ENCODE peak calls at places on chromosomes 6 and 20, in five cellular contexts. O is fibroblast of lung, T is breast epithelium, U is heart right ventricle, W is body of pancreas. R is an unnamed sample. For H3K4me1, the result is how much of the 10 kb centered on the place peaks cover.

GRCh38 chr20:59484228-59484627 is 120.1 kb upstream of the PHACTR3 start:
- DNase-seq in O (no peak), T (no peak), U (no peak), W (no peak), R (no peak)

GRCh38 chr20:61896058-61896961 is 169.4 kb downstream of the TAF4 start:
- DNase-seq in O (peak), T (no peak), U (no peak), W (peak), R (peak)

GRCh38 chr6:148508401-148509151 is 165.9 kb downstream of the SASH1 start:
- DNase-seq in O (peak), T (no peak), U (no peak), W (no peak), R (no peak)

GRCh38 chr20:56630086-56630493 is 984 bp downstream of the TFAP2C start:
- DNase-seq in O (no peak), T (peak), U (no peak), W (peak), R (peak)

GRCh38 chr6:35443341-35444030 is 8.7 kb upstream of the FANCE start:
- DNase-seq in O (no peak), T (no peak), U (no peak), W (no peak), R (no peak)

GRCh38 chr20:57901526-57901925 is 191.7 kb upstream of the PMEPA1 start:
- DNase-seq in O (no peak), T (no peak), U (no peak), W (no peak), R (no peak)

GRCh38 chr6:79301290-79301689 is 66.8 kb upstream of the HMGN3 start:
- DNase-seq in O (no peak), T (no peak), U (no peak), W (no peak), R (no peak)

GRCh38 chr6:132768051-132768517 is 10.4 kb upstream of the VNN2 start:
- DNase-seq in O (peak), T (no peak), U (peak), W (peak), R (peak)

GRCh38 chr6:119727504-119728219 is 378.1 kb upstream of the MAN1A1 start:
- DNase-seq in O (no peak), T (no peak), U (no peak), W (peak), R (no peak)

GRCh38 chr20:63973636-63974401 is 4.1 kb upstream of the ZNF512B start:
- DNase-seq in O (peak), T (peak), U (peak), W (peak), R (peak)

GRCh38 chr20:2820896-2821869 is 5.0 kb downstream of the TMEM239 start:
- DNase-seq in O (no peak), T (no peak), U (no peak), W (no peak), R (no peak)

GRCh38 chr6:84362180-84362821 is 134.9 kb upstream of the CEP162 start:
- DNase-seq in O (no peak), T (no peak), U (no peak), W (no peak), R (no peak)

GRCh38 chr6:166459906-166460305 is 77.2 kb upstream of the MPC1 start:
- DNase-seq in O (no peak), T (no peak), U (no peak), W (no peak), R (no peak)

GRCh38 chr6:16092990-16093389 is 35.9 kb upstream of the MYLIP start:
- DNase-seq in O (no peak), T (no peak), U (no peak), W (no peak), R (no peak)

GRCh38 chr20:47038581-47039560 is 144.2 kb downstream of the EYA2 start:
- DNase-seq in O (peak), T (no peak), U (no peak), W (no peak), R (peak)

GRCh38 chr6:92701425-92702096 is 717.8 kb downstream of the EPHA7 start:
- DNase-seq in O (no peak), T (no peak), U (no peak), W (no peak), R (no peak)

GRCh38 chr6:6556738-6557503 is 31.6 kb upstream of the LY86 start:
- DNase-seq in O (peak), T (no peak), U (peak), W (peak), R (peak)

GRCh38 chr6:10720229-10720959 is 2.5 kb upstream of the TMEM14C start:
- DNase-seq in O (peak), T (no peak), U (peak), W (peak), R (peak)

GRCh38 chr6:5425797-5426196 is 164.5 kb downstream of the FARS2 start:
- DNase-seq in O (no peak), T (no peak), U (no peak), W (no peak), R (no peak)

GRCh38 chr20:3814928-3815495 is 5.3 kb upstream of the AP5S1 start:
- DNase-seq in O (no peak), T (no peak), U (no peak), W (no peak), R (no peak)

GRCh38 chr6:122730775-122731386 is 48.6 kb upstream of the FABP7 start:
- DNase-seq in O (peak), T (no peak), U (no peak), W (peak), R (no peak)

GRCh38 chr6:16311763-16312162 is 73.4 kb downstream of the GMPR start:
- DNase-seq in O (no peak), T (no peak), U (no peak), W (no peak), R (no peak)

GRCh38 chr6:33977606-33978438 is 168.1 kb downstream of the GRM4 start:
- DNase-seq in O (no peak), T (peak), U (no peak), W (no peak), R (no peak)

GRCh38 chr6:2765896-2766766 is 938 bp downstream of the WRNIP1 start:
- DNase-seq in O (peak), T (no peak), U (peak), W (peak), R (peak)

GRCh38 chr20:38032585-38033329 is 499 bp downstream of the TTI1 start:
- DNase-seq in O (no peak), T (no peak), U (no peak), W (peak), R (no peak)

GRCh38 chr6:128112494-128112893 is 211.6 kb upstream of the THEMIS start:
- DNase-seq in O (peak), T (no peak), U (no peak), W (no peak), R (no peak)

GRCh38 chr6:151056230-151056907 is 183.4 kb upstream of the AKAP12 start:
- DNase-seq in O (no peak), T (no peak), U (no peak), W (no peak), R (no peak)

GRCh38 chr6:144543006-144543871 is 258.1 kb downstream of the UTRN start:
- DNase-seq in O (peak), T (no peak), U (no peak), W (no peak), R (no peak)

GRCh38 chr6:27757307-27757706 is 154.9 kb downstream of the OR2B2 start:
- DNase-seq in O (peak), T (no peak), U (no peak), W (no peak), R (peak)

GRCh38 chr6:155177369-155177961 is 86.3 kb upstream of the CLDN20 start:
- DNase-seq in O (peak), T (no peak), U (peak), W (peak), R (no peak)

GRCh38 chr6:160360955-160361354 is 12.8 kb downstream of the SLC22A3 start:
- DNase-seq in O (no peak), T (no peak), U (no peak), W (no peak), R (no peak)

GRCh38 chr6:84597238-84597875 is 167.0 kb downstream of the TBX18 start:
- DNase-seq in O (peak), T (no peak), U (no peak), W (no peak), R (no peak)

GRCh38 chr20:13703265-13703664 is 64.5 kb upstream of the TASP1 start:
- DNase-seq in O (no peak), T (no peak), U (no peak), W (no peak), R (no peak)

GRCh38 chr6:44003345-44004061 is 123.7 kb downstream of the MRPL14 start:
- DNase-seq in O (no peak), T (no peak), U (no peak), W (peak), R (no peak)

GRCh38 chr6:44006123-44006871 is 121.0 kb downstream of the MRPL14 start:
- DNase-seq in O (no peak), T (no peak), U (no peak), W (no peak), R (no peak)

GRCh38 chr6:44005507-44005903 is 121.7 kb downstream of the MRPL14 start:
- DNase-seq in O (no peak), T (no peak), U (no peak), W (no peak), R (no peak)

GRCh38 chr6:44004136-44004535 is 123.1 kb downstream of the MRPL14 start:
- DNase-seq in O (no peak), T (no peak), U (no peak), W (no peak), R (no peak)

GRCh38 chr6:44004625-44005506 is 122.4 kb downstream of the MRPL14 start:
- DNase-seq in O (no peak), T (no peak), U (peak), W (peak), R (peak)
- H3K4me1 ChIP-seq in O (under half), T (under half), U (under half), W (half or more), R (under half)

GRCh38 chr6:36929607-36930006 is 24.9 kb upstream of the PI16 start:
- DNase-seq in O (peak), T (no peak), U (no peak), W (no peak), R (no peak)

GRCh38 chr6:36927114-36927513 is 27.4 kb upstream of the PI16 start:
- DNase-seq in O (no peak), T (no peak), U (no peak), W (no peak), R (no peak)

GRCh38 chr6:36929152-36929551 is 25.4 kb upstream of the PI16 start:
- DNase-seq in O (no peak), T (no peak), U (no peak), W (no peak), R (no peak)

GRCh38 chr6:36927691-36928546 is 26.6 kb upstream of the PI16 start:
- DNase-seq in O (no peak), T (no peak), U (peak), W (no peak), R (no peak)

DNA sequence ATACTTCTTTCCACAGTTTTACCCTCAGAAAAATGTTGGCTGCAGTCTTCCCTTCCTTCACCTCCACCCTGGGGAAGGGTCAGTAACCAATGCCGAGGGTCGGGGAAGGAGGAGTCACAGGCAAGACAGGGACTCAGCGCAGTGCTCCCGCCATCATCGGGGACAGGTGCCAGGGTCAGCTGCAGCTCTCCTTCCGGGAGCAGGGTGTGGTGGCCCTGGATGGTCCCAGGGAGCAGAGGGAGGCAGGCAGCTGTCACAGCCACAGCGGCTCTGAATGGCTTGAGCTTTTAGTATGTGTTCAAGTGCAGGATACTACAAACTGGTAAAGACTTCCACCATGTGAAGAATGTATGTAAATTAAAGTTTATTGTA is 26.0 kb upstream of the PI16 start:
- DNase-seq in O (no peak), T (no peak), U (no peak), W (no peak), R (no peak)
- H3K4me3 ChIP-seq in O (no peak), T (no peak), U (no peak), W (no peak), R (no peak)

GRCh38 chr6:26222587-26222986 is 135.4 kb downstream of the HFE start:
- DNase-seq in O (no peak), T (no peak), U (no peak), W (no peak), R (no peak)

GRCh38 chr6:26223213-26223612 is 136.0 kb downstream of the HFE start:
- DNase-seq in O (peak), T (no peak), U (no peak), W (no peak), R (no peak)

GRCh38 chr6:26218824-26219223 is 131.6 kb downstream of the HFE start:
- DNase-seq in O (no peak), T (no peak), U (no peak), W (no peak), R (no peak)

GRCh38 chr6:26220353-26220970 is 133.2 kb downstream of the HFE start:
- DNase-seq in O (no peak), T (no peak), U (no peak), W (no peak), R (no peak)

DNA sequence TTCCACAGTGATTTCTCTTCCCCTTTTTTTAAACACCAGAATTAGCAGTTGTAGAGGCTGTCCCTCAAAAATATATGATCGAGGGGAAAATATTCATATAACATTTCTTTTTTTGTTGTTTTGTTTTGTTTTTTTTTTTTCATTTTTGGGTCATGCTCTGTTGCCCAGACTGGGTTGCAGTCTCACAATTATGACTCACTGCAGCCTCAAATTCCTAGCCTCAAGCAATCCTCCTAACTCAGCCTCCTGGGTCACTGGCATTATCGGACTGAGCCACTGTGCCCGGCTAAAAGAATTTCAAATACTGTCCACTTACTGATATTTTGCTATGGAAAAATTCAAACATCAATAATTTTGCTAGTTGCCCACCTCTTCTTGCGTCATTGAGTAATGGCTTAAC is 134.0 kb downstream of the HFE start:
- DNase-seq in O (no peak), T (no peak), U (no peak), W (no peak), R (no peak)
- H3K27ac ChIP-seq in O (no peak), T (no peak), U (no peak), W (no peak), R (no peak)

GRCh38 chr6:20797597-20797996 is 263.3 kb downstream of the CDKAL1 start:
- DNase-seq in O (no peak), T (no peak), U (no peak), W (no peak), R (no peak)
- H3K4me1 ChIP-seq in O (under half), T (under half), U (under half), W (under half), R (under half)

DNA sequence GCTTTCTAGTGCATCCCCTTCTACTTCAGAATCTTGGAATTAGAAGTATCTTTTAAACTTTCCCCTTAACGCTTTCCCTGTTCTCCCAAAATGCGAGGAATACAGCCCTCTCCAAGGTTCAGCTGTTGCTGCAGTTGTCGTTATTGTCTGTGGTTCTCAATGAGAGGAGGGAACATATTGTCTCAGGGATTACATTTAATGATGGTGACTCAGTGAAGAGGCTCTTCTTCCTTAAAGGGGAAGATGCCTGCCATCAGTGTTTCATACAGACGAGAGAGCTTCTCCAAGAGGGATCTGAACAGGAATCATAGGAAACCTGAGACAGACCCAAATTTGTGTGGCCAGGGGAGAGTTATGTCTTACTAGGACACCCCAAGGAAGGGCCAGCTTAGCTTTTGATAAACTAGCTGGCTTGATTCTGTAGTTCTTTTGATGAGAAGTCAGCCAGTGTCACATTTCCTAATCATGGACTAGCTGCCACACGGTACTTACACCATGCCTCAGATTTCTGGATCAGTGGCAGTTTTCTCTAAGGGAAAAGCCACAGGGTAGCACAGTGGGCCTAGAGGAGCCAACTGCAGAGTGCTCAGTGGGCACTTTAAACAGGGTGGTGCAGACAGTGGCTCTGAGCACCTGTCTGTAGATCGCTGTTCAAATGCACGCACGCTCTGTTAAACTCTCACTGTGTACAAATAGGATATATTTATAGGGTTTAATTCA is 59.7 kb upstream of the TMEM181 start:
- DNase-seq in O (peak), T (no peak), U (no peak), W (no peak), R (no peak)
- H3K4me3 ChIP-seq in O (no peak), T (no peak), U (no peak), W (no peak), R (no peak)